ENCODE peak calls at places on chromosomes 1 and 21, in eight cellular contexts. One of them, this sample, is unnamed.

GRCh38 chr1:117654485-117655219 is 48.8 kb downstream of the TENT5C start:
- DNase-seq in T-cell: no peak
- DNase-seq in mesenchymal stem cell: peak
- DNase-seq in stimulated activated CD8-positive, alpha-beta memory T cell treated with anti-CD3 and anti-CD28 coated beads, Interleukin-12 subunit alpha, Interleukin-12 subunit beta, amount 100 ng/mL, for 4 hours: no peak
- DNase-seq in GM06990: peak
- DNase-seq in cardiac muscle cell: no peak
- DNase-seq in AG09309: no peak
- DNase-seq in adrenal gland: no peak
- DNase-seq in this sample: no peak

GRCh38 chr21:17527240-17527639 is 14.4 kb downstream of the CXADR start:
- DNase-seq in mesenchymal stem cell: peak
- DNase-seq in AG09309: no peak
- DNase-seq in cardiac muscle cell: peak
- DNase-seq in T-cell: no peak
- DNase-seq in GM06990: no peak
- DNase-seq in stimulated activated CD8-positive, alpha-beta memory T cell treated with anti-CD3 and anti-CD28 coated beads, Interleukin-12 subunit alpha, Interleukin-12 subunit beta, amount 100 ng/mL, for 4 hours: no peak
- DNase-seq in adrenal gland: peak
- DNase-seq in this sample: no peak

GRCh38 chr21:32328595-32328994 is 29.9 kb downstream of the MRAP start:
- DNase-seq in T-cell: no peak
- DNase-seq in mesenchymal stem cell: peak
- DNase-seq in GM06990: no peak
- DNase-seq in AG09309: no peak
- DNase-seq in adrenal gland: no peak
- DNase-seq in cardiac muscle cell: peak
- DNase-seq in stimulated activated CD8-positive, alpha-beta memory T cell treated with anti-CD3 and anti-CD28 coated beads, Interleukin-12 subunit alpha, Interleukin-12 subunit beta, amount 100 ng/mL, for 4 hours: no peak
- DNase-seq in this sample: no peak

GRCh38 chr1:172003766-172004530 is 162.7 kb downstream of the DNM3 start:
- DNase-seq in T-cell: no peak
- DNase-seq in adrenal gland: no peak
- DNase-seq in GM06990: no peak
- DNase-seq in mesenchymal stem cell: peak
- DNase-seq in cardiac muscle cell: peak
- DNase-seq in AG09309: no peak
- DNase-seq in stimulated activated CD8-positive, alpha-beta memory T cell treated with anti-CD3 and anti-CD28 coated beads, Interleukin-12 subunit alpha, Interleukin-12 subunit beta, amount 100 ng/mL, for 4 hours: no peak
- DNase-seq in this sample: no peak

GRCh38 chr1:64884261-64885040 is 81.9 kb downstream of the JAK1 start:
- DNase-seq in mesenchymal stem cell: no peak
- DNase-seq in stimulated activated CD8-positive, alpha-beta memory T cell treated with anti-CD3 and anti-CD28 coated beads, Interleukin-12 subunit alpha, Interleukin-12 subunit beta, amount 100 ng/mL, for 4 hours: no peak
- DNase-seq in adrenal gland: no peak
- DNase-seq in cardiac muscle cell: peak
- DNase-seq in AG09309: no peak
- DNase-seq in GM06990: no peak
- DNase-seq in T-cell: no peak
- DNase-seq in this sample: no peak

GRCh38 chr1:2290595-2291510 is 62.7 kb downstream of the SKI start:
- DNase-seq in cardiac muscle cell: peak
- DNase-seq in AG09309: peak
- DNase-seq in T-cell: peak
- DNase-seq in adrenal gland: peak
- DNase-seq in mesenchymal stem cell: peak
- DNase-seq in GM06990: peak
- DNase-seq in stimulated activated CD8-positive, alpha-beta memory T cell treated with anti-CD3 and anti-CD28 coated beads, Interleukin-12 subunit alpha, Interleukin-12 subunit beta, amount 100 ng/mL, for 4 hours: peak
- DNase-seq in this sample: peak

GRCh38 chr1:91862120-91862519 is 23.8 kb downstream of the TGFBR3 start:
- DNase-seq in AG09309: no peak
- DNase-seq in T-cell: no peak
- DNase-seq in mesenchymal stem cell: no peak
- DNase-seq in GM06990: no peak
- DNase-seq in adrenal gland: no peak
- DNase-seq in stimulated activated CD8-positive, alpha-beta memory T cell treated with anti-CD3 and anti-CD28 coated beads, Interleukin-12 subunit alpha, Interleukin-12 subunit beta, amount 100 ng/mL, for 4 hours: no peak
- DNase-seq in cardiac muscle cell: no peak
- DNase-seq in this sample: no peak

GRCh38 chr1:65558215-65558614 is 137.7 kb downstream of the LEPR start:
- DNase-seq in mesenchymal stem cell: no peak
- DNase-seq in AG09309: no peak
- DNase-seq in T-cell: no peak
- DNase-seq in stimulated activated CD8-positive, alpha-beta memory T cell treated with anti-CD3 and anti-CD28 coated beads, Interleukin-12 subunit alpha, Interleukin-12 subunit beta, amount 100 ng/mL, for 4 hours: no peak
- DNase-seq in cardiac muscle cell: peak
- DNase-seq in adrenal gland: no peak
- DNase-seq in GM06990: no peak
- DNase-seq in this sample: no peak

GRCh38 chr1:213326666-213327317 is 275.8 kb downstream of the RPS6KC1 start:
- DNase-seq in adrenal gland: peak
- DNase-seq in T-cell: no peak
- DNase-seq in stimulated activated CD8-positive, alpha-beta memory T cell treated with anti-CD3 and anti-CD28 coated beads, Interleukin-12 subunit alpha, Interleukin-12 subunit beta, amount 100 ng/mL, for 4 hours: no peak
- DNase-seq in GM06990: no peak
- DNase-seq in mesenchymal stem cell: peak
- DNase-seq in cardiac muscle cell: peak
- DNase-seq in AG09309: peak
- DNase-seq in this sample: no peak

GRCh38 chr1:107414550-107414949 is 273.7 kb downstream of the NTNG1 start:
- DNase-seq in adrenal gland: no peak
- DNase-seq in stimulated activated CD8-positive, alpha-beta memory T cell treated with anti-CD3 and anti-CD28 coated beads, Interleukin-12 subunit alpha, Interleukin-12 subunit beta, amount 100 ng/mL, for 4 hours: no peak
- DNase-seq in AG09309: no peak
- DNase-seq in cardiac muscle cell: no peak
- DNase-seq in GM06990: no peak
- DNase-seq in T-cell: no peak
- DNase-seq in mesenchymal stem cell: no peak
- DNase-seq in this sample: no peak

GRCh38 chr1:245277276-245277675 is 122.5 kb downstream of the KIF26B start:
- DNase-seq in GM06990: no peak
- DNase-seq in AG09309: no peak
- DNase-seq in cardiac muscle cell: no peak
- DNase-seq in T-cell: no peak
- DNase-seq in adrenal gland: no peak
- DNase-seq in stimulated activated CD8-positive, alpha-beta memory T cell treated with anti-CD3 and anti-CD28 coated beads, Interleukin-12 subunit alpha, Interleukin-12 subunit beta, amount 100 ng/mL, for 4 hours: no peak
- DNase-seq in mesenchymal stem cell: no peak
- DNase-seq in this sample: no peak

GRCh38 chr1:201739054-201739453 is 89.9 kb upstream of the IPO9 start:
- DNase-seq in cardiac muscle cell: peak
- DNase-seq in adrenal gland: no peak
- DNase-seq in mesenchymal stem cell: no peak
- DNase-seq in stimulated activated CD8-positive, alpha-beta memory T cell treated with anti-CD3 and anti-CD28 coated beads, Interleukin-12 subunit alpha, Interleukin-12 subunit beta, amount 100 ng/mL, for 4 hours: no peak
- DNase-seq in GM06990: no peak
- DNase-seq in AG09309: no peak
- DNase-seq in T-cell: no peak
- DNase-seq in this sample: no peak

GRCh38 chr1:52348704-52349301 is 17.2 kb downstream of the CC2D1B start:
- DNase-seq in T-cell: no peak
- DNase-seq in adrenal gland: peak
- DNase-seq in cardiac muscle cell: peak
- DNase-seq in AG09309: no peak
- DNase-seq in mesenchymal stem cell: peak
- DNase-seq in GM06990: no peak
- DNase-seq in stimulated activated CD8-positive, alpha-beta memory T cell treated with anti-CD3 and anti-CD28 coated beads, Interleukin-12 subunit alpha, Interleukin-12 subunit beta, amount 100 ng/mL, for 4 hours: no peak
- DNase-seq in this sample: no peak

GRCh38 chr1:57712846-57713245 is 289.0 kb upstream of the DAB1 start:
- DNase-seq in AG09309: no peak
- DNase-seq in T-cell: no peak
- DNase-seq in adrenal gland: no peak
- DNase-seq in stimulated activated CD8-positive, alpha-beta memory T cell treated with anti-CD3 and anti-CD28 coated beads, Interleukin-12 subunit alpha, Interleukin-12 subunit beta, amount 100 ng/mL, for 4 hours: no peak
- DNase-seq in cardiac muscle cell: no peak
- DNase-seq in mesenchymal stem cell: no peak
- DNase-seq in GM06990: no peak
- DNase-seq in this sample: no peak

GRCh38 chr1:30856260-30856790 is 52.2 kb downstream of the SDC3 start:
- DNase-seq in GM06990: no peak
- DNase-seq in cardiac muscle cell: peak
- DNase-seq in AG09309: no peak
- DNase-seq in stimulated activated CD8-positive, alpha-beta memory T cell treated with anti-CD3 and anti-CD28 coated beads, Interleukin-12 subunit alpha, Interleukin-12 subunit beta, amount 100 ng/mL, for 4 hours: no peak
- DNase-seq in mesenchymal stem cell: peak
- DNase-seq in T-cell: no peak
- DNase-seq in adrenal gland: no peak
- DNase-seq in this sample: no peak

This sample was measured in activated T-helper 1 cell treated with anti-CD3 and anti-CD28 coated beads, Interleukin-12 subunit alpha, Interleukin-12 subunit beta, Interleukin-2, Interleukin-4 antibody, amounts not matched to agents 30 ng/mL and 10 ng/mL and 1 ng/mL, durations not matched to agents 14 hours and 24 hours and 36 hours.